ENCODE peak calls at places on chromosomes 16 and 17, in seven cellular contexts. One of them, this sample, is unnamed.

GRCh38 chr17:20961551-20961950 is 81.3 kb downstream of the USP22 start:
- DNase-seq in HuH-7: no peak
- DNase-seq in AG08395: no peak
- DNase-seq in A549: no peak
- DNase-seq in NCI-H774: no peak
- DNase-seq in GM12865: no peak
- DNase-seq in anterior cingulate cortex: no peak
- DNase-seq in this sample: no peak

GRCh38 chr17:11948791-11949190 is 48.5 kb downstream of the ZNF18 start:
- DNase-seq in HuH-7: no peak
- DNase-seq in AG08395: peak; percentile 66
- DNase-seq in A549: no peak
- DNase-seq in NCI-H774: no peak
- DNase-seq in GM12865: no peak
- DNase-seq in anterior cingulate cortex: no peak
- DNase-seq in this sample: no peak

GRCh38 chr17:79413591-79413990 is 197.3 kb downstream of the RBFOX3 start:
- DNase-seq in HuH-7: no peak
- DNase-seq in AG08395: no peak
- DNase-seq in A549: no peak
- DNase-seq in NCI-H774: no peak
- DNase-seq in GM12865: no peak
- DNase-seq in anterior cingulate cortex: no peak
- DNase-seq in this sample: no peak

GRCh38 chr16:31508706-31509523 is 724 bp upstream of the RUSF1 start:
- DNase-seq in HuH-7: no peak
- DNase-seq in AG08395: peak; percentile 37
- DNase-seq in A549: no peak
- DNase-seq in NCI-H774: no peak
- DNase-seq in GM12865: no peak
- DNase-seq in anterior cingulate cortex: no peak
- DNase-seq in this sample: no peak

GRCh38 chr16:12089492-12090161 is 113.1 kb downstream of the SNX29 start:
- DNase-seq in HuH-7: no peak
- DNase-seq in AG08395: peak; percentile 60
- DNase-seq in A549: no peak
- DNase-seq in NCI-H774: no peak
- DNase-seq in GM12865: no peak
- DNase-seq in anterior cingulate cortex: peak; percentile 15
- DNase-seq in this sample: peak; percentile 35

GRCh38 chr17:80095038-80095843 is 6.1 kb upstream of the GAA start:
- DNase-seq in HuH-7: no peak
- DNase-seq in AG08395: no peak
- DNase-seq in A549: no peak
- DNase-seq in NCI-H774: no peak
- DNase-seq in GM12865: no peak
- DNase-seq in anterior cingulate cortex: no peak
- DNase-seq in this sample: no peak

GRCh38 chr17:15351925-15352324 is 10.5 kb upstream of the TEKT3 start:
- DNase-seq in HuH-7: no peak
- DNase-seq in AG08395: peak; percentile 89
- DNase-seq in A549: peak; percentile 86
- DNase-seq in NCI-H774: no peak
- DNase-seq in GM12865: no peak
- DNase-seq in anterior cingulate cortex: no peak
- DNase-seq in this sample: peak; percentile 31

GRCh38 chr16:57000271-57001025 is 11.1 kb downstream of the NLRC5 start:
- DNase-seq in HuH-7: no peak
- DNase-seq in AG08395: peak; percentile 94
- DNase-seq in A549: peak; percentile 42
- DNase-seq in NCI-H774: no peak
- DNase-seq in GM12865: peak; percentile 89
- DNase-seq in anterior cingulate cortex: no peak
- DNase-seq in this sample: no peak

GRCh38 chr16:62029947-62030346 is 6.3 kb downstream of the CDH8 start:
- DNase-seq in HuH-7: no peak
- DNase-seq in AG08395: no peak
- DNase-seq in A549: no peak
- DNase-seq in NCI-H774: no peak
- DNase-seq in GM12865: no peak
- DNase-seq in anterior cingulate cortex: no peak
- DNase-seq in this sample: no peak

GRCh38 chr17:10384175-10384574 is 11.4 kb upstream of the MYH13 start:
- DNase-seq in HuH-7: no peak
- DNase-seq in AG08395: no peak
- DNase-seq in A549: no peak
- DNase-seq in NCI-H774: no peak
- DNase-seq in GM12865: no peak
- DNase-seq in anterior cingulate cortex: no peak
- DNase-seq in this sample: no peak

GRCh38 chr17:78414178-78415162 is 36.0 kb downstream of the PGS1 start:
- DNase-seq in HuH-7: no peak
- DNase-seq in AG08395: no peak
- DNase-seq in A549: no peak
- DNase-seq in NCI-H774: no peak
- DNase-seq in GM12865: no peak
- DNase-seq in anterior cingulate cortex: no peak
- DNase-seq in this sample: no peak

GRCh38 chr16:57728336-57729181 is 7.0 kb upstream of the KATNB1 start:
- DNase-seq in HuH-7: no peak
- DNase-seq in AG08395: no peak
- DNase-seq in A549: no peak
- DNase-seq in NCI-H774: no peak
- DNase-seq in GM12865: no peak
- DNase-seq in anterior cingulate cortex: no peak
- DNase-seq in this sample: no peak

GRCh38 chr17:81926451-81927144 is 937 bp downstream of the MAFG start:
- DNase-seq in HuH-7: peak; percentile 83
- DNase-seq in AG08395: peak; percentile 86
- DNase-seq in A549: peak; percentile 92
- DNase-seq in NCI-H774: peak; percentile 55
- DNase-seq in GM12865: peak; percentile 64
- DNase-seq in anterior cingulate cortex: peak; percentile 50
- DNase-seq in this sample: peak; percentile 79

GRCh38 chr17:8872705-8873426 is 5.4 kb upstream of the PIK3R6 start:
- DNase-seq in HuH-7: no peak
- DNase-seq in AG08395: no peak
- DNase-seq in A549: no peak
- DNase-seq in NCI-H774: no peak
- DNase-seq in GM12865: no peak
- DNase-seq in anterior cingulate cortex: no peak
- DNase-seq in this sample: no peak

GRCh38 chr16:67444259-67445125 is 13.6 kb downstream of the HSD11B2 start:
- DNase-seq in HuH-7: no peak
- DNase-seq in AG08395: no peak
- DNase-seq in A549: no peak
- DNase-seq in NCI-H774: no peak
- DNase-seq in GM12865: no peak
- DNase-seq in anterior cingulate cortex: no peak
- DNase-seq in this sample: no peak

GRCh38 chr16:6016530-6017184 is 919.1 kb upstream of the EEF2KMT start:
- DNase-seq in HuH-7: peak; percentile 59
- DNase-seq in AG08395: no peak
- DNase-seq in A549: peak; percentile 22
- DNase-seq in NCI-H774: no peak
- DNase-seq in GM12865: no peak
- DNase-seq in anterior cingulate cortex: no peak
- DNase-seq in this sample: no peak

GRCh38 chr16:56305956-56306565 is 114.8 kb downstream of the GNAO1 start:
- DNase-seq in HuH-7: no peak
- DNase-seq in AG08395: no peak
- DNase-seq in A549: no peak
- DNase-seq in NCI-H774: no peak
- DNase-seq in GM12865: no peak
- DNase-seq in anterior cingulate cortex: peak; percentile 33
- DNase-seq in this sample: no peak

GRCh38 chr17:61000911-61001310 is 323.3 kb downstream of the BCAS3 start:
- DNase-seq in HuH-7: no peak
- DNase-seq in AG08395: peak; percentile 25
- DNase-seq in A549: no peak
- DNase-seq in NCI-H774: no peak
- DNase-seq in GM12865: no peak
- DNase-seq in anterior cingulate cortex: no peak
- DNase-seq in this sample: no peak

GRCh38 chr17:63701477-63702222 is 1.7 kb upstream of the LIMD2 start:
- DNase-seq in HuH-7: no peak
- DNase-seq in AG08395: no peak
- DNase-seq in A549: no peak
- DNase-seq in NCI-H774: no peak
- DNase-seq in GM12865: peak; percentile 89
- DNase-seq in anterior cingulate cortex: no peak
- DNase-seq in this sample: peak; percentile 18

GRCh38 chr16:67649494-67649931 is 4.6 kb downstream of the CARMIL2 start:
- DNase-seq in HuH-7: no peak
- DNase-seq in AG08395: no peak
- DNase-seq in A549: no peak
- DNase-seq in NCI-H774: no peak
- DNase-seq in GM12865: no peak
- DNase-seq in anterior cingulate cortex: no peak
- DNase-seq in this sample: no peak

GRCh38 chr16:52498640-52499039 is 48.3 kb downstream of the TOX3 start:
- DNase-seq in HuH-7: no peak
- DNase-seq in AG08395: no peak
- DNase-seq in A549: no peak
- DNase-seq in NCI-H774: peak; percentile 59
- DNase-seq in GM12865: no peak
- DNase-seq in anterior cingulate cortex: no peak
- DNase-seq in this sample: no peak

GRCh38 chr17:31739300-31739699 is 119.7 kb downstream of the COPRS start:
- DNase-seq in HuH-7: no peak
- DNase-seq in AG08395: peak; percentile 65
- DNase-seq in A549: no peak
- DNase-seq in NCI-H774: no peak
- DNase-seq in GM12865: no peak
- DNase-seq in anterior cingulate cortex: no peak
- DNase-seq in this sample: no peak

GRCh38 chr16:10992112-10992511 is 47.7 kb downstream of the CLEC16A start:
- DNase-seq in HuH-7: no peak
- DNase-seq in AG08395: peak; percentile 22
- DNase-seq in A549: no peak
- DNase-seq in NCI-H774: no peak
- DNase-seq in GM12865: no peak
- DNase-seq in anterior cingulate cortex: no peak
- DNase-seq in this sample: no peak

GRCh38 chr16:66478733-66479511 is 51.8 kb downstream of the BEAN1 start:
- DNase-seq in HuH-7: peak; percentile 84
- DNase-seq in AG08395: peak; percentile 73
- DNase-seq in A549: peak; percentile 76
- DNase-seq in NCI-H774: no peak
- DNase-seq in GM12865: peak; percentile 76
- DNase-seq in anterior cingulate cortex: peak; percentile 18
- DNase-seq in this sample: peak; percentile 84

GRCh38 chr17:41496803-41497484 is 7.2 kb upstream of the KRT36 start:
- DNase-seq in HuH-7: peak; percentile 73
- DNase-seq in AG08395: peak; percentile 92
- DNase-seq in A549: peak; percentile 95
- DNase-seq in NCI-H774: peak; percentile 90
- DNase-seq in GM12865: peak; percentile 77
- DNase-seq in anterior cingulate cortex: peak; percentile 23
- DNase-seq in this sample: peak; percentile 69

GRCh38 chr16:87057291-87057881 is 259.8 kb downstream of the C16orf95 start:
- DNase-seq in HuH-7: no peak
- DNase-seq in AG08395: no peak
- DNase-seq in A549: no peak
- DNase-seq in NCI-H774: no peak
- DNase-seq in GM12865: no peak
- DNase-seq in anterior cingulate cortex: no peak
- DNase-seq in this sample: peak; percentile 68

This sample was measured in testis.